ENCODE peak calls at places on chromosomes 5 and 9, in nine cellular contexts. One of them, this sample, is unnamed.

GRCh38 chr9:96852676-96853075 is 1.6 kb downstream of the ZNF782 start:
- DNase-seq in endothelial cell of umbilical vein: no peak
- DNase-seq in fibroblast of lung: no peak
- DNase-seq in lower leg skin: no peak
- DNase-seq in HFF-Myc: no peak
- DNase-seq in uterus: no peak
- DNase-seq in cardiac muscle cell: no peak
- DNase-seq in adrenal gland: no peak
- DNase-seq in dorsolateral prefrontal cortex: no peak
- DNase-seq in this sample: no peak

GRCh38 chr9:123536455-123536868 is 180.5 kb downstream of the CRB2 start:
- DNase-seq in endothelial cell of umbilical vein: no peak
- DNase-seq in fibroblast of lung: no peak
- DNase-seq in lower leg skin: no peak
- DNase-seq in HFF-Myc: no peak
- DNase-seq in uterus: no peak
- DNase-seq in cardiac muscle cell: no peak
- DNase-seq in adrenal gland: no peak
- DNase-seq in dorsolateral prefrontal cortex: no peak
- DNase-seq in this sample: no peak

GRCh38 chr5:100826133-100826532 is 76.9 kb downstream of the ST8SIA4 start:
- DNase-seq in endothelial cell of umbilical vein: no peak
- DNase-seq in fibroblast of lung: peak; percentile 29
- DNase-seq in lower leg skin: no peak
- DNase-seq in HFF-Myc: no peak
- DNase-seq in uterus: no peak
- DNase-seq in cardiac muscle cell: no peak
- DNase-seq in adrenal gland: no peak
- DNase-seq in dorsolateral prefrontal cortex: no peak
- DNase-seq in this sample: no peak

GRCh38 chr5:13957032-13957645 is 12.7 kb upstream of the DNAH5 start:
- DNase-seq in endothelial cell of umbilical vein: peak; percentile 66
- DNase-seq in fibroblast of lung: peak; percentile 58
- DNase-seq in lower leg skin: no peak
- DNase-seq in HFF-Myc: peak; percentile 24
- DNase-seq in uterus: no peak
- DNase-seq in cardiac muscle cell: peak; percentile 64
- DNase-seq in adrenal gland: no peak
- DNase-seq in dorsolateral prefrontal cortex: no peak
- DNase-seq in this sample: peak; percentile 66

GRCh38 chr9:124309665-124310064 is 51.9 kb downstream of the NEK6 start:
- DNase-seq in endothelial cell of umbilical vein: peak; percentile 97
- DNase-seq in fibroblast of lung: peak; percentile 93
- DNase-seq in lower leg skin: no peak
- DNase-seq in HFF-Myc: peak; percentile 93
- DNase-seq in uterus: peak; percentile 58
- DNase-seq in cardiac muscle cell: peak; percentile 91
- DNase-seq in adrenal gland: peak; percentile 57
- DNase-seq in dorsolateral prefrontal cortex: no peak
- DNase-seq in this sample: peak; percentile 95

GRCh38 chr9:133515615-133516255 is 9.0 kb downstream of the MYMK start:
- DNase-seq in endothelial cell of umbilical vein: no peak
- DNase-seq in fibroblast of lung: no peak
- DNase-seq in lower leg skin: no peak
- DNase-seq in HFF-Myc: no peak
- DNase-seq in uterus: no peak
- DNase-seq in cardiac muscle cell: no peak
- DNase-seq in adrenal gland: no peak
- DNase-seq in dorsolateral prefrontal cortex: no peak
- DNase-seq in this sample: no peak

GRCh38 chr9:134329886-134330285 is 3.6 kb downstream of the RXRA start:
- DNase-seq in endothelial cell of umbilical vein: no peak
- DNase-seq in fibroblast of lung: no peak
- DNase-seq in lower leg skin: no peak
- DNase-seq in HFF-Myc: no peak
- DNase-seq in uterus: no peak
- DNase-seq in cardiac muscle cell: no peak
- DNase-seq in adrenal gland: peak; percentile 92
- DNase-seq in dorsolateral prefrontal cortex: no peak
- DNase-seq in this sample: no peak

GRCh38 chr5:140041492-140042421 is 1.3 kb downstream of the NRG2 start:
- DNase-seq in endothelial cell of umbilical vein: peak; percentile 82
- DNase-seq in fibroblast of lung: peak; percentile 50
- DNase-seq in lower leg skin: peak; percentile 18
- DNase-seq in HFF-Myc: no peak
- DNase-seq in uterus: peak; percentile 53
- DNase-seq in cardiac muscle cell: peak; percentile 58
- DNase-seq in adrenal gland: peak; percentile 93
- DNase-seq in dorsolateral prefrontal cortex: peak; percentile 76
- DNase-seq in this sample: peak; percentile 13

GRCh38 chr5:151580239-151580638 is 10.9 kb downstream of the FAT2 start:
- DNase-seq in endothelial cell of umbilical vein: no peak
- DNase-seq in fibroblast of lung: no peak
- DNase-seq in lower leg skin: no peak
- DNase-seq in HFF-Myc: no peak
- DNase-seq in uterus: no peak
- DNase-seq in cardiac muscle cell: no peak
- DNase-seq in adrenal gland: no peak
- DNase-seq in dorsolateral prefrontal cortex: no peak
- DNase-seq in this sample: no peak

GRCh38 chr5:91499943-91500531 is 116.9 kb upstream of the ARRDC3 start:
- DNase-seq in endothelial cell of umbilical vein: peak; percentile 54
- DNase-seq in fibroblast of lung: peak; percentile 76
- DNase-seq in lower leg skin: no peak
- DNase-seq in HFF-Myc: peak; percentile 38
- DNase-seq in uterus: no peak
- DNase-seq in cardiac muscle cell: peak; percentile 65
- DNase-seq in adrenal gland: no peak
- DNase-seq in dorsolateral prefrontal cortex: no peak
- DNase-seq in this sample: peak; percentile 53

GRCh38 chr9:99351647-99352046 is 129.6 kb downstream of the SEC61B start:
- DNase-seq in endothelial cell of umbilical vein: no peak
- DNase-seq in fibroblast of lung: no peak
- DNase-seq in lower leg skin: no peak
- DNase-seq in HFF-Myc: no peak
- DNase-seq in uterus: no peak
- DNase-seq in cardiac muscle cell: no peak
- DNase-seq in adrenal gland: no peak
- DNase-seq in dorsolateral prefrontal cortex: no peak
- DNase-seq in this sample: no peak

GRCh38 chr5:43231977-43232376 is 40.0 kb downstream of the NIM1K start:
- DNase-seq in endothelial cell of umbilical vein: no peak
- DNase-seq in fibroblast of lung: peak; percentile 29
- DNase-seq in lower leg skin: no peak
- DNase-seq in HFF-Myc: no peak
- DNase-seq in uterus: no peak
- DNase-seq in cardiac muscle cell: no peak
- DNase-seq in adrenal gland: no peak
- DNase-seq in dorsolateral prefrontal cortex: no peak
- DNase-seq in this sample: no peak

GRCh38 chr5:110031402-110032140 is 341.8 kb downstream of the MAN2A1 start:
- DNase-seq in endothelial cell of umbilical vein: no peak
- DNase-seq in fibroblast of lung: no peak
- DNase-seq in lower leg skin: no peak
- DNase-seq in HFF-Myc: no peak
- DNase-seq in uterus: no peak
- DNase-seq in cardiac muscle cell: no peak
- DNase-seq in adrenal gland: no peak
- DNase-seq in dorsolateral prefrontal cortex: no peak
- DNase-seq in this sample: no peak

GRCh38 chr9:98579700-98580099 is 129.0 kb downstream of the GABBR2 start:
- DNase-seq in endothelial cell of umbilical vein: no peak
- DNase-seq in fibroblast of lung: no peak
- DNase-seq in lower leg skin: no peak
- DNase-seq in HFF-Myc: no peak
- DNase-seq in uterus: no peak
- DNase-seq in cardiac muscle cell: no peak
- DNase-seq in adrenal gland: no peak
- DNase-seq in dorsolateral prefrontal cortex: no peak
- DNase-seq in this sample: no peak

GRCh38 chr5:61162832-61163567 is 732 bp upstream of the SMIM15 start:
- DNase-seq in endothelial cell of umbilical vein: peak; percentile 21
- DNase-seq in fibroblast of lung: peak; percentile 35
- DNase-seq in lower leg skin: no peak
- DNase-seq in HFF-Myc: no peak
- DNase-seq in uterus: no peak
- DNase-seq in cardiac muscle cell: peak; percentile 40
- DNase-seq in adrenal gland: peak; percentile 40
- DNase-seq in dorsolateral prefrontal cortex: no peak
- DNase-seq in this sample: no peak

GRCh38 chr5:142000709-142001484 is 11.9 kb downstream of the GNPDA1 start:
- DNase-seq in endothelial cell of umbilical vein: peak; percentile 42
- DNase-seq in fibroblast of lung: peak; percentile 18
- DNase-seq in lower leg skin: no peak
- DNase-seq in HFF-Myc: no peak
- DNase-seq in uterus: no peak
- DNase-seq in cardiac muscle cell: peak; percentile 32
- DNase-seq in adrenal gland: no peak
- DNase-seq in dorsolateral prefrontal cortex: no peak
- DNase-seq in this sample: no peak

GRCh38 chr5:141995656-141996055 is 17.2 kb downstream of the GNPDA1 start:
- DNase-seq in endothelial cell of umbilical vein: no peak
- DNase-seq in fibroblast of lung: no peak
- DNase-seq in lower leg skin: no peak
- DNase-seq in HFF-Myc: no peak
- DNase-seq in uterus: no peak
- DNase-seq in cardiac muscle cell: no peak
- DNase-seq in adrenal gland: no peak
- DNase-seq in dorsolateral prefrontal cortex: no peak
- DNase-seq in this sample: no peak

GRCh38 chr5:141997358-141998006 is 15.3 kb downstream of the GNPDA1 start:
- DNase-seq in endothelial cell of umbilical vein: no peak
- DNase-seq in fibroblast of lung: no peak
- DNase-seq in lower leg skin: no peak
- DNase-seq in HFF-Myc: no peak
- DNase-seq in uterus: no peak
- DNase-seq in cardiac muscle cell: no peak
- DNase-seq in adrenal gland: no peak
- DNase-seq in dorsolateral prefrontal cortex: no peak
- DNase-seq in this sample: no peak

GRCh38 chr5:142003266-142003800 is 9.5 kb downstream of the GNPDA1 start:
- DNase-seq in endothelial cell of umbilical vein: no peak
- DNase-seq in fibroblast of lung: no peak
- DNase-seq in lower leg skin: no peak
- DNase-seq in HFF-Myc: no peak
- DNase-seq in uterus: no peak
- DNase-seq in cardiac muscle cell: no peak
- DNase-seq in adrenal gland: no peak
- DNase-seq in dorsolateral prefrontal cortex: no peak
- DNase-seq in this sample: no peak

DNA sequence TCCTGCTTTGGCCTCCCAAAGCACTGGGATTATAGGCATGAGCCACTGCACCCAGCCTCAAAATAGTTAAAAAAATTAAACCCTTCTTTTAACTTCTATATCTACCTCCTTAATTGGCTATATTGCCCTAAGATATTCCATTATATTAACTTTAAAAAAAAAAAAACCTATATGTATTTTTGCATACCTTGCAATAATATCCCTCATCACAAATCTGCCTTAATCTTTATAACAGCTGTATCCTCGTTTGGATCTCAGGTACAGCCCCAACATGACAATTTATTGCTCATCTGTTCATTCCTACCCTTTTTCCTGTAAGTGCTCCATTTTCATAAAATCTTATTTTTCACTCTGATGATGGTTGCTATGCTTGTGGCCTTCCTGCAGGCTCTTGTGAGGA is 12.7 kb downstream of the GNPDA1 start:
- DNase-seq in endothelial cell of umbilical vein: no peak
- DNase-seq in fibroblast of lung: no peak
- DNase-seq in lower leg skin: no peak
- DNase-seq in HFF-Myc: no peak
- DNase-seq in uterus: no peak
- DNase-seq in cardiac muscle cell: no peak
- DNase-seq in adrenal gland: no peak
- DNase-seq in dorsolateral prefrontal cortex: no peak
- DNase-seq in this sample: no peak
- TF ChIP-seq CTCF in endothelial cell of umbilical vein: no peak
- TF ChIP-seq CTCF in fibroblast of lung: no peak
- TF ChIP-seq CTCF in lower leg skin: no peak
- TF ChIP-seq CTCF in HFF-Myc: no peak
- TF ChIP-seq CTCF in uterus: no peak
- TF ChIP-seq CTCF in cardiac muscle cell: no peak
- TF ChIP-seq CTCF in adrenal gland: no peak
- TF ChIP-seq CTCF in dorsolateral prefrontal cortex: no peak
- TF ChIP-seq CTCF in this sample: no peak

DNA sequence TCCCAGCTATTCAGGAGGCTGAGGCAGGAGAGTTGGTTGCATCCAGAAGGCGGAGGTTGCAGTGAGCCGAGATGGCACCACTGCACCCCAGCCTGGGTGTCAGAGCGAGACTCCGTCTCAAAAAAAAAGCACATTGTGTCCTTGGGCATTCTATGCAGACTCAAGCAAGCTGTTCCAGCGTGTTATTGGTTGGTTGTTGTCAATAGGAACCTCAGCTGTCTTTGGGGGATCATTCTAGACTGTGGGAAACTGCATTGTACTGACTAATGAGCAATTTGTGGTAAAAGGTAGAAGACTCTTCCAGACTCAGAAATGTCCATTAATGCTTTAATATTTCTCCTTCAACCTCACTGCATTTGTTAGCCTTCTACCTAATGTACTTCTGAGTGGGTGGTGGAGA is 379.5 kb upstream of the GRAMD2B start:
- DNase-seq in endothelial cell of umbilical vein: no peak
- DNase-seq in fibroblast of lung: no peak
- DNase-seq in lower leg skin: no peak
- DNase-seq in HFF-Myc: no peak
- DNase-seq in uterus: no peak
- DNase-seq in cardiac muscle cell: peak; percentile 23
- DNase-seq in adrenal gland: no peak
- DNase-seq in dorsolateral prefrontal cortex: no peak
- DNase-seq in this sample: no peak
- H3K4me3 ChIP-seq in endothelial cell of umbilical vein: no peak overlapping the region
- H3K4me3 ChIP-seq in fibroblast of lung: no peak overlapping the region
- H3K4me3 ChIP-seq in lower leg skin: no peak overlapping the region
- H3K4me3 ChIP-seq in HFF-Myc: no peak overlapping the region
- H3K4me3 ChIP-seq in uterus: no peak overlapping the region
- H3K4me3 ChIP-seq in cardiac muscle cell: no peak overlapping the region
- H3K4me3 ChIP-seq in adrenal gland: no peak overlapping the region
- H3K4me3 ChIP-seq in dorsolateral prefrontal cortex: no peak overlapping the region
- H3K4me3 ChIP-seq in this sample: no peak overlapping the region

GRCh38 chr5:23627976-23628375 is 120.6 kb downstream of the PRDM9 start:
- DNase-seq in endothelial cell of umbilical vein: no peak
- DNase-seq in fibroblast of lung: no peak
- DNase-seq in lower leg skin: no peak
- DNase-seq in HFF-Myc: no peak
- DNase-seq in uterus: no peak
- DNase-seq in cardiac muscle cell: no peak
- DNase-seq in adrenal gland: no peak
- DNase-seq in dorsolateral prefrontal cortex: no peak
- DNase-seq in this sample: no peak
- TF ChIP-seq CTCF in endothelial cell of umbilical vein: no peak
- TF ChIP-seq CTCF in fibroblast of lung: no peak
- TF ChIP-seq CTCF in lower leg skin: no peak
- TF ChIP-seq CTCF in HFF-Myc: no peak
- TF ChIP-seq CTCF in uterus: no peak
- TF ChIP-seq CTCF in cardiac muscle cell: no peak
- TF ChIP-seq CTCF in adrenal gland: no peak
- TF ChIP-seq CTCF in dorsolateral prefrontal cortex: no peak
- TF ChIP-seq CTCF in this sample: no peak

GRCh38 chr9:128091571-128091970 is 23.5 kb downstream of the SLC25A25 start:
- DNase-seq in endothelial cell of umbilical vein: no peak
- DNase-seq in fibroblast of lung: no peak
- DNase-seq in lower leg skin: no peak
- DNase-seq in HFF-Myc: no peak
- DNase-seq in uterus: no peak
- DNase-seq in cardiac muscle cell: no peak
- DNase-seq in adrenal gland: no peak
- DNase-seq in dorsolateral prefrontal cortex: no peak
- DNase-seq in this sample: no peak
- H3K4me3 ChIP-seq in endothelial cell of umbilical vein: no peak overlapping the region
- H3K4me3 ChIP-seq in fibroblast of lung: peak overlapping the region; percentile 26
- H3K4me3 ChIP-seq in lower leg skin: no peak overlapping the region
- H3K4me3 ChIP-seq in HFF-Myc: peak overlapping the region; percentile 39
- H3K4me3 ChIP-seq in uterus: peak overlapping the region; percentile 4
- H3K4me3 ChIP-seq in cardiac muscle cell: no peak overlapping the region
- H3K4me3 ChIP-seq in adrenal gland: no peak overlapping the region
- H3K4me3 ChIP-seq in dorsolateral prefrontal cortex: peak overlapping the region; percentile 72
- H3K4me3 ChIP-seq in this sample: peak overlapping the region; percentile 49

This sample was measured in astrocyte of the cerebellum.